ENCODE peak calls at places on chromosomes 2 and 18, in eight cellular contexts. One of them, this sample, is unnamed.

GRCh38 chr18:34632323-34632722 is 77.8 kb upstream of the DTNA start:
- DNase-seq in IMR-90: no peak
- DNase-seq in thyroid gland: no peak
- DNase-seq in prostate gland: no peak
- DNase-seq in adrenal gland: no peak
- DNase-seq in ovary: no peak
- DNase-seq in breast epithelium: no peak
- DNase-seq in transverse colon: no peak
- DNase-seq in this sample: no peak

GRCh38 chr2:70712916-70713315 is 55.1 kb downstream of the ADD2 start:
- DNase-seq in IMR-90: no peak
- DNase-seq in thyroid gland: no peak
- DNase-seq in prostate gland: no peak
- DNase-seq in adrenal gland: no peak
- DNase-seq in ovary: no peak
- DNase-seq in breast epithelium: no peak
- DNase-seq in transverse colon: no peak
- DNase-seq in this sample: no peak

GRCh38 chr2:127560929-127561275 is 25.4 kb downstream of the MYO7B start:
- DNase-seq in IMR-90: peak; percentile 4
- DNase-seq in thyroid gland: no peak
- DNase-seq in prostate gland: no peak
- DNase-seq in adrenal gland: no peak
- DNase-seq in ovary: no peak
- DNase-seq in breast epithelium: no peak
- DNase-seq in transverse colon: no peak
- DNase-seq in this sample: no peak

GRCh38 chr2:119249855-119250775 is 26.5 kb downstream of the STEAP3 start:
- DNase-seq in IMR-90: no peak
- DNase-seq in thyroid gland: no peak
- DNase-seq in prostate gland: no peak
- DNase-seq in adrenal gland: no peak
- DNase-seq in ovary: peak; percentile 31
- DNase-seq in breast epithelium: no peak
- DNase-seq in transverse colon: no peak
- DNase-seq in this sample: no peak

GRCh38 chr2:37020212-37020886 is 54.0 kb upstream of the STRN start:
- DNase-seq in IMR-90: peak; percentile 94
- DNase-seq in thyroid gland: peak; percentile 17
- DNase-seq in prostate gland: no peak
- DNase-seq in adrenal gland: peak; percentile 93
- DNase-seq in ovary: peak; percentile 89
- DNase-seq in breast epithelium: peak; percentile 29
- DNase-seq in transverse colon: peak; percentile 27
- DNase-seq in this sample: peak; percentile 83

GRCh38 chr2:95374916-95375471 is 27.5 kb upstream of the FAHD2A start:
- DNase-seq in IMR-90: peak; percentile 36
- DNase-seq in thyroid gland: no peak
- DNase-seq in prostate gland: no peak
- DNase-seq in adrenal gland: no peak
- DNase-seq in ovary: peak; percentile 39
- DNase-seq in breast epithelium: no peak
- DNase-seq in transverse colon: no peak
- DNase-seq in this sample: no peak

GRCh38 chr2:221553333-221553732 is 18.8 kb downstream of the EPHA4 start:
- DNase-seq in IMR-90: no peak
- DNase-seq in thyroid gland: no peak
- DNase-seq in prostate gland: no peak
- DNase-seq in adrenal gland: no peak
- DNase-seq in ovary: no peak
- DNase-seq in breast epithelium: no peak
- DNase-seq in transverse colon: no peak
- DNase-seq in this sample: no peak

GRCh38 chr18:43758734-43759133 is 481.4 kb upstream of the SYT4 start:
- DNase-seq in IMR-90: no peak
- DNase-seq in thyroid gland: no peak
- DNase-seq in prostate gland: no peak
- DNase-seq in adrenal gland: no peak
- DNase-seq in ovary: no peak
- DNase-seq in breast epithelium: no peak
- DNase-seq in transverse colon: no peak
- DNase-seq in this sample: no peak

GRCh38 chr2:73292906-73293533 is 328 bp downstream of the EGR4 start:
- DNase-seq in IMR-90: no peak
- DNase-seq in thyroid gland: no peak
- DNase-seq in prostate gland: no peak
- DNase-seq in adrenal gland: no peak
- DNase-seq in ovary: no peak
- DNase-seq in breast epithelium: no peak
- DNase-seq in transverse colon: no peak
- DNase-seq in this sample: no peak

GRCh38 chr18:3973191-3973590 is 481.9 kb downstream of the DLGAP1 start:
- DNase-seq in IMR-90: no peak
- DNase-seq in thyroid gland: no peak
- DNase-seq in prostate gland: no peak
- DNase-seq in adrenal gland: no peak
- DNase-seq in ovary: no peak
- DNase-seq in breast epithelium: no peak
- DNase-seq in transverse colon: no peak
- DNase-seq in this sample: no peak

GRCh38 chr2:169260246-169260645 is 102.1 kb downstream of the LRP2 start:
- DNase-seq in IMR-90: no peak
- DNase-seq in thyroid gland: peak; percentile 15
- DNase-seq in prostate gland: no peak
- DNase-seq in adrenal gland: no peak
- DNase-seq in ovary: no peak
- DNase-seq in breast epithelium: no peak
- DNase-seq in transverse colon: no peak
- DNase-seq in this sample: no peak

GRCh38 chr2:111066062-111066593 is 54.6 kb upstream of the BCL2L11 start:
- DNase-seq in IMR-90: no peak
- DNase-seq in thyroid gland: no peak
- DNase-seq in prostate gland: no peak
- DNase-seq in adrenal gland: no peak
- DNase-seq in ovary: no peak
- DNase-seq in breast epithelium: no peak
- DNase-seq in transverse colon: no peak
- DNase-seq in this sample: no peak

GRCh38 chr18:24837065-24837464 is 376.6 kb downstream of the HRH4 start:
- DNase-seq in IMR-90: peak; percentile 98
- DNase-seq in thyroid gland: no peak
- DNase-seq in prostate gland: no peak
- DNase-seq in adrenal gland: no peak
- DNase-seq in ovary: no peak
- DNase-seq in breast epithelium: no peak
- DNase-seq in transverse colon: no peak
- DNase-seq in this sample: no peak

GRCh38 chr2:156411835-156412234 is 24.3 kb upstream of the GPD2 start:
- DNase-seq in IMR-90: no peak
- DNase-seq in thyroid gland: no peak
- DNase-seq in prostate gland: no peak
- DNase-seq in adrenal gland: no peak
- DNase-seq in ovary: no peak
- DNase-seq in breast epithelium: no peak
- DNase-seq in transverse colon: no peak
- DNase-seq in this sample: no peak

GRCh38 chr2:184685999-184686841 is 87.9 kb downstream of the ZNF804A start:
- DNase-seq in IMR-90: no peak
- DNase-seq in thyroid gland: no peak
- DNase-seq in prostate gland: no peak
- DNase-seq in adrenal gland: no peak
- DNase-seq in ovary: no peak
- DNase-seq in breast epithelium: no peak
- DNase-seq in transverse colon: no peak
- DNase-seq in this sample: no peak

GRCh38 chr18:69444221-69444620 is 43.5 kb downstream of the DOK6 start:
- DNase-seq in IMR-90: no peak
- DNase-seq in thyroid gland: no peak
- DNase-seq in prostate gland: no peak
- DNase-seq in adrenal gland: no peak
- DNase-seq in ovary: no peak
- DNase-seq in breast epithelium: no peak
- DNase-seq in transverse colon: no peak
- DNase-seq in this sample: no peak

GRCh38 chr2:152486048-152486736 is 151.2 kb downstream of the FMNL2 start:
- DNase-seq in IMR-90: no peak
- DNase-seq in thyroid gland: no peak
- DNase-seq in prostate gland: peak; percentile 58
- DNase-seq in adrenal gland: no peak
- DNase-seq in ovary: no peak
- DNase-seq in breast epithelium: no peak
- DNase-seq in transverse colon: peak; percentile 42
- DNase-seq in this sample: no peak

GRCh38 chr2:218311543-218311884 is 19.2 kb upstream of the TMBIM1 start:
- DNase-seq in IMR-90: no peak
- DNase-seq in thyroid gland: no peak
- DNase-seq in prostate gland: no peak
- DNase-seq in adrenal gland: no peak
- DNase-seq in ovary: no peak
- DNase-seq in breast epithelium: no peak
- DNase-seq in transverse colon: no peak
- DNase-seq in this sample: no peak

GRCh38 chr2:149448315-149448714 is 117.9 kb downstream of the LYPD6 start:
- DNase-seq in IMR-90: no peak
- DNase-seq in thyroid gland: no peak
- DNase-seq in prostate gland: no peak
- DNase-seq in adrenal gland: no peak
- DNase-seq in ovary: no peak
- DNase-seq in breast epithelium: no peak
- DNase-seq in transverse colon: no peak
- DNase-seq in this sample: no peak

GRCh38 chr2:48633143-48633542 is 15.5 kb downstream of the GTF2A1L start:
- DNase-seq in IMR-90: peak; percentile 22
- DNase-seq in thyroid gland: no peak
- DNase-seq in prostate gland: no peak
- DNase-seq in adrenal gland: no peak
- DNase-seq in ovary: no peak
- DNase-seq in breast epithelium: no peak
- DNase-seq in transverse colon: no peak
- DNase-seq in this sample: no peak

GRCh38 chr2:137000790-137001189 is 235.4 kb downstream of the THSD7B start:
- DNase-seq in IMR-90: no peak
- DNase-seq in thyroid gland: no peak
- DNase-seq in prostate gland: no peak
- DNase-seq in adrenal gland: no peak
- DNase-seq in ovary: no peak
- DNase-seq in breast epithelium: no peak
- DNase-seq in transverse colon: no peak
- DNase-seq in this sample: no peak

GRCh38 chr2:205675861-205676516 is 6.3 kb upstream of the NRP2 start:
- DNase-seq in IMR-90: peak; percentile 85
- DNase-seq in thyroid gland: no peak
- DNase-seq in prostate gland: no peak
- DNase-seq in adrenal gland: peak; percentile 42
- DNase-seq in ovary: no peak
- DNase-seq in breast epithelium: no peak
- DNase-seq in transverse colon: no peak
- DNase-seq in this sample: peak; percentile 22

GRCh38 chr2:227783404-227784138 is 30.1 kb upstream of the CCL20 start:
- DNase-seq in IMR-90: no peak
- DNase-seq in thyroid gland: no peak
- DNase-seq in prostate gland: no peak
- DNase-seq in adrenal gland: no peak
- DNase-seq in ovary: no peak
- DNase-seq in breast epithelium: no peak
- DNase-seq in transverse colon: no peak
- DNase-seq in this sample: no peak

GRCh38 chr18:46815661-46816060 is 58.8 kb upstream of the ST8SIA5 start:
- DNase-seq in IMR-90: no peak
- DNase-seq in thyroid gland: no peak
- DNase-seq in prostate gland: no peak
- DNase-seq in adrenal gland: no peak
- DNase-seq in ovary: no peak
- DNase-seq in breast epithelium: no peak
- DNase-seq in transverse colon: no peak
- DNase-seq in this sample: no peak

GRCh38 chr18:63312731-63313408 is 6.7 kb downstream of the BCL2 start:
- DNase-seq in IMR-90: no peak
- DNase-seq in thyroid gland: no peak
- DNase-seq in prostate gland: no peak
- DNase-seq in adrenal gland: no peak
- DNase-seq in ovary: no peak
- DNase-seq in breast epithelium: no peak
- DNase-seq in transverse colon: no peak
- DNase-seq in this sample: no peak
- TF ChIP-seq POLR2A in IMR-90: no peak
- TF ChIP-seq POLR2A in thyroid gland: no peak
- TF ChIP-seq POLR2A in prostate gland: no peak
- TF ChIP-seq POLR2A in adrenal gland: no peak
- TF ChIP-seq POLR2A in ovary: no peak
- TF ChIP-seq POLR2A in breast epithelium: no peak
- TF ChIP-seq POLR2A in transverse colon: no peak
- TF ChIP-seq POLR2A in this sample: no peak

GRCh38 chr2:201319511-201319910 is 37.6 kb downstream of the FLACC1 start:
- DNase-seq in IMR-90: no peak
- DNase-seq in thyroid gland: no peak
- DNase-seq in prostate gland: no peak
- DNase-seq in adrenal gland: no peak
- DNase-seq in ovary: no peak
- DNase-seq in breast epithelium: no peak
- DNase-seq in transverse colon: no peak
- DNase-seq in this sample: no peak
- H3K4me1 ChIP-seq in IMR-90: no peaks in the 10 kb centered on the region
- H3K4me1 ChIP-seq in thyroid gland: no peaks in the 10 kb centered on the region
- H3K4me1 ChIP-seq in prostate gland: no peaks in the 10 kb centered on the region
- H3K4me1 ChIP-seq in adrenal gland: no peaks in the 10 kb centered on the region
- H3K4me1 ChIP-seq in ovary: no peaks in the 10 kb centered on the region
- H3K4me1 ChIP-seq in breast epithelium: no peaks in the 10 kb centered on the region
- H3K4me1 ChIP-seq in transverse colon: no peaks in the 10 kb centered on the region
- H3K4me1 ChIP-seq in this sample: no peaks in the 10 kb centered on the region

GRCh38 chr2:43219383-43220228 is 6.8 kb downstream of the ZFP36L2 start:
- DNase-seq in IMR-90: peak; percentile 80
- DNase-seq in thyroid gland: peak; percentile 92
- DNase-seq in prostate gland: peak; percentile 85
- DNase-seq in adrenal gland: peak; percentile 90
- DNase-seq in ovary: peak; percentile 88
- DNase-seq in breast epithelium: peak; percentile 85
- DNase-seq in transverse colon: peak; percentile 95
- DNase-seq in this sample: peak; percentile 93
- TF ChIP-seq POLR2A in IMR-90: no peak
- TF ChIP-seq POLR2A in thyroid gland: no peak
- TF ChIP-seq POLR2A in prostate gland: peak; percentile 38
- TF ChIP-seq POLR2A in adrenal gland: peak; percentile 57
- TF ChIP-seq POLR2A in ovary: peak; percentile 31
- TF ChIP-seq POLR2A in breast epithelium: no peak
- TF ChIP-seq POLR2A in transverse colon: peak; percentile 90
- TF ChIP-seq POLR2A in this sample: peak; percentile 75

DNA sequence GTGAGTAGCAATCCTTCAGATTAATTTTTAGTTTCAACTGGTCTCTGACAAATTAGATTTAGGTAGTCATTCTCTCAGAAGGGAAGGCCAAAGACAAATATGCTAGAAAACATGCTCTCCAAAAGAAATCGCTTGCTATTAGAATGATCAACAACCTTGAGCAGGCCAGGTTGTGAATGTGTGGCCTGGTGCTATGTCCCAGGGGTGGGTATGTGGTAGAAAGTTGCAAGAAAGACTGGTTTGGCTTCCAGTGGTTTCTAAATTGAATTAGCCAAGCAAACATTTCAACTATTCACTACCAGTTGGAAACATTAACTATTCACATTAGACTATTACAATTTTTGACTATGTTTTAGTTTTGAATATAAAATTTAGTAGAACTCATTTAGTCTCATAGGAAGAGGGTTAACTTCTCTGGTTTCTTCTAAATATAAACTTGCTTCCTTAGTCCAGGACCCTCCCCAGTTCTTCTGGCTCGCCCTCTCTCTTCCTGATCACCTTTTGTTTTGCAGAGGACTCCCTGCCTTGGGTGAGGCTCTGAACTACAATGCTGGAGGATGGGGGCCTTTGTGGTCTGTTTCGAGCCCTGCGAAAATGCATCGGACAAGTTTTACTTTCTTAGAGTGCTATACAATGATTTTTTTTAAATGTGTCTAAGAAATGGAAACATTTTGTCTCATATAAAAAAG is 374.8 kb upstream of the ZEB2 start:
- DNase-seq in IMR-90: no peak
- DNase-seq in thyroid gland: no peak
- DNase-seq in prostate gland: no peak
- DNase-seq in adrenal gland: no peak
- DNase-seq in ovary: no peak
- DNase-seq in breast epithelium: no peak
- DNase-seq in transverse colon: no peak
- DNase-seq in this sample: no peak
- H3K4me1 ChIP-seq in IMR-90: no peaks in the 10 kb centered on the region
- H3K4me1 ChIP-seq in thyroid gland: no peaks in the 10 kb centered on the region
- H3K4me1 ChIP-seq in prostate gland: no peaks in the 10 kb centered on the region
- H3K4me1 ChIP-seq in adrenal gland: no peaks in the 10 kb centered on the region
- H3K4me1 ChIP-seq in ovary: no peaks in the 10 kb centered on the region
- H3K4me1 ChIP-seq in breast epithelium: no peaks in the 10 kb centered on the region
- H3K4me1 ChIP-seq in transverse colon: no peaks in the 10 kb centered on the region
- H3K4me1 ChIP-seq in this sample: no peaks in the 10 kb centered on the region

This sample was measured in body of pancreas.